ENCODE peak calls at places on chromosomes 12 and 14, in five cellular contexts. Z is mammary epithelial cell, H is IMR-90, C is body of pancreas, D is kidney. L is an unnamed sample. For H3K36me3, the result is how much of the 10 kb centered on the place peaks cover.

GRCh38 chr12:75820848-75821578 is 210.6 kb downstream of the PHLDA1 start:
- DNase-seq in H (peak), D (no peak), C (peak), Z (peak), L (no peak)

GRCh38 chr12:11686135-11686534 is 36.7 kb downstream of the ETV6 start:
- DNase-seq in Z (no peak), H (no peak), C (no peak), D (no peak), L (no peak)

GRCh38 chr12:130984183-130985058 is 30.7 kb downstream of the ADGRD1 start:
- DNase-seq in C (no peak), Z (no peak), D (no peak), H (no peak), L (no peak)

GRCh38 chr12:123897221-123897620 is 75.4 kb downstream of the CCDC92 start:
- DNase-seq in D (no peak), Z (peak), H (peak), C (no peak), L (peak)

GRCh38 chr14:30484976-30485375 is 74.0 kb upstream of the G2E3 start:
- DNase-seq in D (no peak), H (no peak), C (no peak), Z (no peak), L (no peak)

GRCh38 chr14:69615471-69616407 is 4.3 kb downstream of the SUSD6 start:
- DNase-seq in C (peak), Z (peak), D (no peak), H (peak), L (peak)

GRCh38 chr12:115096673-115097349 is 412.8 kb upstream of the TBX3 start:
- DNase-seq in D (peak), Z (no peak), H (peak), C (no peak), L (peak)

GRCh38 chr14:75559451-75560187 is 18.8 kb upstream of the FLVCR2 start:
- DNase-seq in H (peak), C (peak), D (peak), Z (peak), L (no peak)

GRCh38 chr14:59761851-59762250 is 108.7 kb downstream of the RTN1 start:
- DNase-seq in D (no peak), Z (no peak), H (no peak), C (no peak), L (no peak)

GRCh38 chr12:106046301-106046846 is 92.4 kb downstream of the NUAK1 start:
- DNase-seq in Z (no peak), C (no peak), H (no peak), D (no peak), L (no peak)

GRCh38 chr12:76520348-76520747 is 39.2 kb downstream of the OSBPL8 start:
- DNase-seq in C (no peak), D (no peak), H (no peak), Z (no peak), L (no peak)

GRCh38 chr14:68757618-68758081 is 35.2 kb downstream of the ZFP36L1 start:
- DNase-seq in H (peak), Z (no peak), C (peak), D (peak), L (no peak)

GRCh38 chr12:120532701-120533238 is 1.4 kb upstream of the RNF10 start:
- DNase-seq in Z (no peak), C (no peak), H (no peak), D (no peak), L (no peak)

GRCh38 chr12:77124767-77125166 is 59.4 kb upstream of the E2F7 start:
- DNase-seq in Z (peak), D (no peak), C (no peak), H (peak), L (no peak)

GRCh38 chr12:70197362-70197744 is 45.9 kb upstream of the CNOT2 start:
- DNase-seq in D (no peak), Z (no peak), H (no peak), C (no peak), L (no peak)

GRCh38 chr14:73725116-73726024 is 11.2 kb upstream of the PNMA1 start:
- DNase-seq in D (no peak), H (peak), Z (no peak), C (no peak), L (no peak)

GRCh38 chr14:21268612-21269251 is 510 bp downstream of the HNRNPC start:
- DNase-seq in C (peak), D (no peak), Z (peak), H (peak), L (no peak)

GRCh38 chr12:47899466-47899865 is 5.3 kb downstream of the VDR start:
- DNase-seq in C (no peak), H (no peak), D (no peak), Z (no peak), L (no peak)

GRCh38 chr12:2395352-2395977 is 342.7 kb downstream of the CACNA1C start:
- DNase-seq in Z (no peak), C (peak), D (peak), H (peak), L (no peak)

GRCh38 chr14:79584679-79585078 is 626.6 kb downstream of the DIO2 start:
- DNase-seq in Z (peak), C (peak), D (no peak), H (peak), L (peak)

GRCh38 chr12:27076930-27077329 is 5.4 kb downstream of the C12orf71 start:
- DNase-seq in D (no peak), C (no peak), Z (peak), H (peak), L (peak)

GRCh38 chr12:51836012-51836832 is 12.3 kb downstream of the FIGNL2 start:
- DNase-seq in Z (no peak), C (no peak), H (no peak), D (no peak), L (no peak)

GRCh38 chr12:46402451-46402850 is 29.9 kb upstream of the SLC38A2 start:
- DNase-seq in H (peak), Z (peak), D (no peak), C (peak), L (peak)

GRCh38 chr14:66859063-66859671 is 330.1 kb upstream of the GARIN2 start:
- DNase-seq in C (no peak), D (no peak), Z (peak), H (no peak), L (no peak)

GRCh38 chr14:23766737-23767401 is 130.7 kb downstream of the DHRS2 start:
- DNase-seq in D (no peak), C (no peak), H (no peak), Z (no peak), L (no peak)

GRCh38 chr14:60637490-60638452 is 11.5 kb downstream of the SIX1 start:
- DNase-seq in C (no peak), D (peak), Z (no peak), H (peak), L (no peak)

GRCh38 chr12:8648598-8649205 is 13.9 kb downstream of the MFAP5 start:
- DNase-seq in C (no peak), Z (no peak), H (no peak), D (no peak), L (no peak)

GRCh38 chr14:74569826-74570591 is 42.0 kb downstream of the LTBP2 start:
- DNase-seq in Z (peak), H (peak), C (no peak), D (no peak), L (no peak)

GRCh38 chr12:107574691-107575090 is 110.9 kb upstream of the PWP1 start:
- DNase-seq in D (no peak), Z (no peak), H (no peak), C (no peak), L (no peak)

GRCh38 chr14:103765526-103765925 is 49.9 kb downstream of the ZFYVE21 start:
- DNase-seq in C (no peak), H (no peak), D (no peak), Z (no peak), L (no peak)

GRCh38 chr12:3920378-3921141 is 47.4 kb upstream of the PARP11 start:
- DNase-seq in C (no peak), D (no peak), Z (no peak), H (no peak), L (no peak)

GRCh38 chr12:129961856-129962255 is 58.0 kb upstream of the TMEM132D start:
- DNase-seq in Z (no peak), C (no peak), H (no peak), D (no peak), L (no peak)

GRCh38 chr14:35302211-35302528 is 10.0 kb downstream of the PSMA6 start:
- DNase-seq in H (no peak), D (no peak), C (no peak), Z (no peak), L (no peak)

GRCh38 chr14:35297677-35298076 is 5.5 kb downstream of the PSMA6 start:
- DNase-seq in D (no peak), H (no peak), Z (no peak), C (no peak), L (no peak)

GRCh38 chr14:35301334-35302210 is 9.4 kb downstream of the PSMA6 start:
- DNase-seq in Z (no peak), C (no peak), D (no peak), H (no peak), L (no peak)

GRCh38 chr14:35299708-35300107 is 7.5 kb downstream of the PSMA6 start:
- DNase-seq in H (no peak), C (no peak), D (no peak), Z (no peak), L (no peak)

DNA sequence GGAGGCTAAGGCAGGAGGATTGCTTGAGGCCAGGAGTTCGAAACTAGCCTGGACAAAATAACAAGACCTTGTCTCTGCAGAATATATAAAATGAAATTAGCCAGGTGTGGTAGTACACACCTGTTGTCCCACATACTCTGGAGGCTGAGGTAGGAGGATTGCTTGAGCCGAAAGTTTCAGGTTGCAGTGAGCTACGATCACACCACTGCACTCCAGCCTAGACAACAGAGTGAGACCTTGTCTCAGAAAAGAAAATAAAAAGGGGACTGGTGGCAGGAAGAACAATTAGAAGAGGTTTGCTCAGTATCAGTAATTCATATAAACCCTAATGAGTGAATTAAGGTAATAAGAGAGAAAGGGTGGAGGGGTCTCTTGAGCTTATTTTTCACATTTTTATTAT is 8.0 kb downstream of the PSMA6 start:
- DNase-seq in Z (no peak), C (no peak), D (no peak), H (no peak), L (no peak)
- TF ChIP-seq CTCF in Z (no peak), C (no peak), D (no peak), H (no peak), L (no peak)

GRCh38 chr12:53467880-53468279 is 16.0 kb downstream of the PCBP2 start:
- DNase-seq in D (no peak), Z (no peak), C (no peak), H (no peak), L (no peak)
- H3K36me3 ChIP-seq in D (half or more), Z (half or more), C (under half), H (half or more), L (under half)

GRCh38 chr14:72416892-72417291 is 477.0 kb downstream of the DPF3 start:
- DNase-seq in C (peak), H (no peak), D (no peak), Z (no peak), L (no peak)
- TF ChIP-seq CTCF in C (no peak), H (no peak), D (no peak), Z (no peak), L (no peak)

GRCh38 chr12:56243731-56244181 is 13.9 kb downstream of the SLC39A5 start:
- DNase-seq in D (no peak), H (no peak), Z (no peak), C (peak), L (no peak)

GRCh38 chr12:56252649-56253048 is 5.5 kb downstream of the ANKRD52 start:
- DNase-seq in Z (no peak), C (no peak), H (no peak), D (no peak), L (no peak)

GRCh38 chr12:56248711-56249110 is 9.5 kb downstream of the ANKRD52 start:
- DNase-seq in C (no peak), H (no peak), Z (no peak), D (peak), L (no peak)

GRCh38 chr12:56244494-56244893 is 13.7 kb downstream of the ANKRD52 start:
- DNase-seq in Z (no peak), D (no peak), C (no peak), H (no peak), L (no peak)

GRCh38 chr12:56247923-56248322 is 10.3 kb downstream of the ANKRD52 start:
- DNase-seq in C (no peak), Z (no peak), D (no peak), H (no peak), L (no peak)
- H3K36me3 ChIP-seq in C (under half), Z (under half), D (half or more), H (half or more), L (half or more)

DNA sequence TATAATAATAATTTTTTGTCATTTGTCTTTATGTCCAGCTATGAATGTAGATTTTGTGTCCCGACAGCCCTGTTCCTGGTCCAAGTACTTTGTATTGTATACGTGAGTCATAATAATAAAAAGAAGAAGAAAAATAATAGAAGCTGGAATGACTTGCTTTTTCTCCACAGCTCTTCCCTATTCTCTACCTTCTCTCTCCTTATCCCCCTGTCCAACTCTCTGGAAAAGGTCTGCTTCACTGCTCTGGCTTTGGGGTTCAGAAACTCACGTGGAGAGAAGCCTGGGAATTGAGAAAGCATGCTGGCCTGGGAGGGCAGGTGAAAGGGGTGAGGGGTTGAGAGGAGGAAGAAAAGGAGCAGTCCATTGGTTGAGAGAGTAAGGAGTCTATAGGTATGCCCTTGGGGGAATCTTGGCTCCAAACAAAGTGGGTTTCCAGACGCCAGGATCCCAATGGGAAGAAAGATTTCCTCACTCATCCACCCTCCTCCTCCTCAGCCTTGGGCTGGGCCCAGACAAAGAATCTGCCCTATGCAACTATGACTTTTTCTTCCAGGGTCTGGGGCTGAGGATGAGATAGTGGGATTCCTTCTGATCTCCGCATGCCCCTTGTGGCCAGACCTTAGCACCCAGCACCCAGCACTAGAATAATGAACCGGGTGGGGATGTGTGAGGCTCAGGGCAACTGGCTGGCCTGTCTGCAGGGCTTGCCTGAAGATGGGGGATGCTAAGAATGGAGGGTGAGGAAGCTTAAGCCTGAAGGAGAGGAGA is 4.0 kb downstream of the HOXC8 start:
- DNase-seq in H (no peak), D (peak), Z (no peak), C (no peak), L (no peak)
- TF ChIP-seq CTCF in H (no peak), D (no peak), Z (no peak), C (no peak), L (no peak)

GRCh38 chr12:109988903-109989302 is 7.3 kb downstream of the GIT2 start:
- DNase-seq in D (no peak), Z (no peak), H (no peak), C (no peak), L (no peak)
- H3K36me3 ChIP-seq in D (under half), Z (under half), H (under half), C (under half), L (under half)

GRCh38 chr14:76870146-76870545 is 43.9 kb downstream of the LRRC74A start:
- DNase-seq in C (peak), D (no peak), Z (no peak), H (no peak), L (no peak)
- TF ChIP-seq CTCF in C (no peak), D (no peak), Z (peak), H (peak), L (peak)

DNA sequence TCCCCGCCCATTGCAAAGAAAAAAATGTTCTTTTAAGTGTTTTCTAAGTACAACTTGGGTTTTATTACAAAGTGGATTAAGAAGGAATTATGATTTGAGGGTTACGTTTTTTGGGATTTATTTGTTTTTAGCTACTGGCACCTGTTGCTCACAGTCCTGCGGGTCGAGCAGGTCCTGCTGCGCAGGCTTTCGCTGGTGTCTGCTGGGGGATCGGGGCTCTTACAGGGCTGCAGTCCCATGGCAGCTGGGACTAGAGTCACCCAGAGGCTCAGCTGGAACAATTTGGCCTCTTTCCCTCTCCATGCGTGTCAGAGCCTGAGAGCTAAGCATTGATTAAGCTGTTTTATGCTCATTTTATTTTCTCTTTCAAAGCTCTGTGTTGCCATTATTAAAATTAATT is 55.6 kb upstream of the DYNC1H1 start:
- DNase-seq in D (no peak), H (no peak), C (no peak), Z (no peak), L (no peak)
- H3K36me3 ChIP-seq in D (under half), H (under half), C (under half), Z (under half), L (under half)

L was measured in BJ.